ENCODE peak calls at places on chromosomes 13 and 19, in six cellular contexts. T is HCT116, X is HepG2, G is K562, N is H1, H is GM12878. F is an unnamed sample.

GRCh38 chr13:42753697-42754096 is 27.7 kb upstream of the FAM216B start:
- DNase-seq in X (no peak), G (no peak), T (no peak), H (no peak), N (no peak), F (no peak)

GRCh38 chr13:39892731-39893293 is 237.3 kb downstream of the COG6 start:
- DNase-seq in H (no peak), G (no peak), T (no peak), X (no peak), N (no peak), F (no peak)

GRCh38 chr19:14141041-14141440 is 4.7 kb upstream of the ASF1B start:
- DNase-seq in G (no peak), X (no peak), T (no peak), N (no peak), H (no peak), F (no peak)

GRCh38 chr13:65912516-65912915 is 1317.6 kb downstream of the PCDH9 start:
- DNase-seq in T (no peak), N (no peak), G (no peak), X (no peak), H (no peak), F (no peak)

GRCh38 chr19:16398530-16399241 is 73.1 kb downstream of the EPS15L1 start:
- DNase-seq in G (no peak), H (no peak), N (no peak), T (no peak), X (no peak), F (no peak)

GRCh38 chr19:35140207-35140897 is 1.7 kb downstream of the FXYD1 start:
- DNase-seq in H (no peak), T (no peak), G (no peak), N (no peak), X (no peak), F (no peak)

GRCh38 chr19:45171211-45171623 is 6.8 kb downstream of the TRAPPC6A start:
- DNase-seq in N (no peak), H (no peak), X (no peak), G (peak; percentile 77), T (no peak), F (no peak)

GRCh38 chr13:43132911-43133310 is 109.5 kb downstream of the DNAJC15 start:
- DNase-seq in T (no peak), N (no peak), X (no peak), G (no peak), H (no peak), F (no peak)

GRCh38 chr19:55391702-55392615 is 6.2 kb downstream of the RPL28 start:
- DNase-seq in N (no peak), T (no peak), X (no peak), H (no peak), G (no peak), F (no peak)

GRCh38 chr19:46357846-46358583 is 11.1 kb downstream of the PPP5C start:
- DNase-seq in H (no peak), T (no peak), G (no peak), N (no peak), X (no peak), F (no peak)

GRCh38 chr13:25252229-25252628 is 35.1 kb downstream of the MTMR6 start:
- DNase-seq in H (no peak), N (no peak), T (no peak), X (no peak), G (no peak), F (no peak)

GRCh38 chr19:52992109-52993004 is 21.4 kb upstream of the ERVV-1 start:
- DNase-seq in X (no peak), N (no peak), H (no peak), T (no peak), G (no peak), F (no peak)

DNA sequence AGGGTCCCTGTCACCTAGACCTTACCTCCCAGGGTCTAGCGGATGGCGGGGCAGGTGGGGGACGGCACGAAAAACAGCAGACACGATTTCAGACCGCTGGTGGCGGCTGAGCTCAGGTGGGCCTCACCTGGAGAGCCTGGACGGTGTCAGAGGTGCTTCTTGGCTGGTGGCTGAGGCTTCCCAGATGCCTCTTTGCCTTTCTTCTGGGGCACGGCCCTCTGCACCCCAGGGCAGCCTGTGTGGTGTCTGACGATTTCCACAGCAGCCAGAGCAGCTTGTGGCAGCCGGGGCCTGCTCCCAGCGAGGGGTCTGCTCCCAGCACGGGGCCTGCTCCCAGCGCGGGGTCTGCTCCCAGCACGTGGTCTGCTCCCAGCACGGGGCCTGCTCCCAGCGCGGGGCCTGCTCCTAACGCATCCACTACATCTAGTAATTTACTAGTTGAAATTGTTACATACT is 66.7 kb downstream of the ATP11A start:
- DNase-seq in T (no peak), H (no peak), N (no peak), G (no peak), X (no peak), F (no peak)
- TF ChIP-seq ZNF274 in T (no peak), H (no peak), N (no peak), G (no peak), X (no peak), F (no peak)

GRCh38 chr13:26456578-26457119 is 100.8 kb upstream of the WASF3 start:
- DNase-seq in T (no peak), H (no peak), G (no peak), N (no peak), X (no peak), F (no peak)

GRCh38 chr13:26460652-26461051 is 96.8 kb upstream of the WASF3 start:
- DNase-seq in X (no peak), T (no peak), N (no peak), H (no peak), G (no peak), F (no peak)

GRCh38 chr13:26459276-26460131 is 98.0 kb upstream of the WASF3 start:
- DNase-seq in T (no peak), H (no peak), G (no peak), N (no peak), X (no peak), F (no peak)

GRCh38 chr13:26457212-26457611 is 100.3 kb upstream of the WASF3 start:
- DNase-seq in X (no peak), N (no peak), T (no peak), H (no peak), G (no peak), F (no peak)

DNA sequence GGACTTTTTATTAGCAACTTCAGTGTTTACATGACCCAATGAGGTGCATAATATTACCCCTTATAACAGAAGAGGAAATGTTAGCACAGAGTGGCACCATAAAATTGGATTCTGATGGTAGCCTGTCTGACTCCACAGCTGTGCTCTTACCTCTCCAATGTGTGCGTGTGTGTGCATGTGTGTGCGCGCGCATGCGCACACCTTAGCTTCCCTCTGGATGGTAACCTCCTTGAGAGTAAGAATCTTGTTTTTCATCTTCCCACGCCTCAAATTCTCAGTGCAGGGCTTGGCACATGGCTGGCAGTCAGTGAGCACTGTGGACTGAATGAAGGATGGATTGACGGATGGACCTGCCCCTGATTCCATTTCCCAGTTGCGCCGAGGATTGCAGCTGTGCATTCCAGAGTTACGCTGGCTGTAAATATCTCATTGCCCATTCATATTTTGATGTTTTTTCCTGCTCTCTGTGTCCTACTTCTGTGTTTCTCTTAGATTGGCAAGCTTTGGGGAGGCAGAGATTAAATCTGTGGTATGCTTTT is 99.2 kb upstream of the WASF3 start:
- DNase-seq in T (no peak), N (no peak), G (no peak), X (no peak), H (no peak), F (no peak)
- TF ChIP-seq ZNF274 in T (no peak), N (no peak), G (no peak), X (no peak), H (no peak), F (no peak)

DNA sequence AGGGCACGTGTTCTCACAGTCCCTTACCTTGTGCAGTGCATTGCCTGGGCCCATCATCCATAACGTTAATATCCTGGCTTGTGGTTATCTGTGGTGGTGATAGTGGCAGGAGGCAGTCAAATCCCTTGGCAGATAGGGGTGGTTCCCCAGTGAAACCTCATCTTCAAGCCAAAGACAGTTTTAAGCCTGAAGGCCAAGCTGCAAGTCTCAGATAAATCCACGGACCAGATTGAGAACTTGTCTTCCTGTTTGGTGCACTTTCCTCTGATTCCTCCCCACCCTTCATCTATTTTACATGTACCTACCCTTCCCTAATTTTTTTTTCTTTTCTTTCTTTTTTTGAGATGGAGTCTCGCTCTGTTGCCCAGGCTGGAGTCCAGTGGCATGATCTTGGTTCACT is 4.3 kb upstream of the FBXO17 start:
- DNase-seq in X (no peak), N (no peak), G (peak; percentile 61), H (no peak), T (no peak), F (no peak)
- TF ChIP-seq ZNF274 in X (no peak), N (no peak), G (no peak), H (no peak), T (no peak), F (no peak)

GRCh38 chr19:3284759-3285646 is 60.5 kb downstream of the CELF5 start:
- DNase-seq in T (peak; percentile 96), G (peak; percentile 99), X (peak; percentile 87), N (peak; percentile 100), H (no peak), F (peak; percentile 99)

GRCh38 chr19:3283246-3283751 is 58.8 kb downstream of the CELF5 start:
- DNase-seq in H (no peak), G (no peak), X (no peak), N (no peak), T (no peak), F (no peak)

GRCh38 chr19:3287814-3288213 is 63.4 kb downstream of the CELF5 start:
- DNase-seq in N (no peak), T (no peak), G (peak; percentile 71), X (no peak), H (no peak), F (no peak)

GRCh38 chr19:3283886-3284657 is 59.6 kb downstream of the CELF5 start:
- DNase-seq in G (no peak), N (no peak), T (no peak), H (no peak), X (no peak), F (no peak)

GRCh38 chr19:3285647-3286176 is 61.3 kb downstream of the CELF5 start:
- DNase-seq in T (no peak), N (no peak), G (no peak), H (no peak), X (peak; percentile 59), F (peak; percentile 84)
- TF ChIP-seq ZNF274 in T (no peak), N (no peak), G (no peak), H (no peak), X (peak; percentile 67), F (no peak)

GRCh38 chr19:29497686-29498436 is 27.9 kb upstream of the VSTM2B start:
- DNase-seq in T (no peak), X (no peak), H (no peak), N (no peak), G (no peak), F (no peak)

GRCh38 chr19:29495091-29495490 is 30.7 kb upstream of the VSTM2B start:
- DNase-seq in X (no peak), T (no peak), N (no peak), H (no peak), G (no peak), F (no peak)

GRCh38 chr19:29499261-29499920 is 26.4 kb upstream of the VSTM2B start:
- DNase-seq in G (no peak), X (no peak), T (no peak), N (no peak), H (no peak), F (no peak)

GRCh38 chr19:29495971-29496441 is 29.8 kb upstream of the VSTM2B start:
- DNase-seq in T (no peak), N (no peak), X (no peak), H (no peak), G (no peak), F (no peak)

DNA sequence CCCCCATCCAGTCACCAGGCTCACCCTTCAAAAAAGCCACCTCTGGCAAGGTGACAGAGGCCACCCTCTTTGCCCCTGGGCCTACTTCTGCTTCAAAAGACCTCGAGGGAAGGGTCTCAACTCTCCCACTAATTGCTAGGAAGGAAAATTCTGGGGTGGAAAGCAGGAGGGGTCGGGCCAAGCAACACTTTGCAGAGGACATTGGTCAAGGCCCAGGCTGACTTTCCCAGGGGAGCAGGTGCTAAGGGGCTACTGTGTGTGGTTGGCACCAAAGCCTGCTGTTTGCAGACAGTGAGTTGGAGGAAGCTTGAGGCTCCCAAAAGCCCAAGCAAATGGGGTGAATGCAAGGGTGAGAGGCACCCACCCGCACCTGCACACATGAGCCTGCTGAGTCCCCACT is 28.6 kb upstream of the VSTM2B start:
- DNase-seq in X (no peak), G (no peak), N (no peak), H (no peak), T (no peak), F (no peak)
- TF ChIP-seq ZNF274 in X (no peak), G (no peak), N (no peak), H (no peak), T (no peak), F (no peak)